ENCODE peak calls at places on chromosome 22, in ten cellular contexts. X, T, E, L, G, N, Y, I, O and D are unnamed samples. For H3K4me1, the result is how much of the 10 kb centered on the place peaks cover.

GRCh38 chr22:44975444-44976262 is 34.2 kb downstream of the PHF21B start:
- DNase-seq in X (peak), T (peak), E (peak), L (peak), G (peak), N (peak), Y (peak), I (peak), O (peak), D (peak)

GRCh38 chr22:25806579-25806978 is 64.6 kb downstream of the MYO18B start:
- DNase-seq in X (no peak), T (no peak), E (no peak), L (no peak), G (no peak), N (no peak), Y (no peak), I (no peak), O (no peak), D (no peak)

GRCh38 chr22:44098021-44098739 is 74.1 kb downstream of the PARVB start:
- DNase-seq in X (no peak), T (no peak), E (no peak), L (no peak), G (no peak), N (no peak), Y (peak), I (no peak), O (no peak), D (no peak)

GRCh38 chr22:20131856-20132685 is 467 bp downstream of the ZDHHC8 start:
- DNase-seq in X (peak), T (no peak), E (peak), L (peak), G (peak), N (no peak), Y (peak), I (peak), O (no peak), D (peak)

GRCh38 chr22:36331912-36332622 is 55.7 kb downstream of the MYH9 start:
- DNase-seq in X (peak), T (peak), E (peak), L (peak), G (no peak), N (no peak), Y (peak), I (peak), O (no peak), D (no peak)

GRCh38 chr22:46376908-46377565 is 41.5 kb downstream of the TRMU start:
- DNase-seq in X (no peak), T (no peak), E (no peak), L (no peak), G (no peak), N (no peak), Y (no peak), I (no peak), O (no peak), D (no peak)

GRCh38 chr22:19597399-19597735 is 73.2 kb upstream of the CLDN5 start:
- DNase-seq in X (no peak), T (peak), E (no peak), L (no peak), G (no peak), N (no peak), Y (peak), I (no peak), O (no peak), D (no peak)

GRCh38 chr22:40107756-40108437 is 69.8 kb upstream of the TNRC6B start:
- DNase-seq in X (no peak), T (no peak), E (peak), L (no peak), G (no peak), N (no peak), Y (no peak), I (peak), O (no peak), D (no peak)

GRCh38 chr22:24725736-24726135 is 48.8 kb downstream of the PIWIL3 start:
- DNase-seq in X (no peak), T (no peak), E (no peak), L (no peak), G (no peak), N (no peak), Y (no peak), I (no peak), O (no peak), D (no peak)

GRCh38 chr22:44710474-44711235 is 8.7 kb downstream of the PRR5 start:
- DNase-seq in X (no peak), T (peak), E (peak), L (no peak), G (no peak), N (no peak), Y (peak), I (no peak), O (no peak), D (no peak)

GRCh38 chr22:28706845-28707244 is 27.2 kb upstream of the TTC28 start:
- DNase-seq in X (no peak), T (no peak), E (no peak), L (no peak), G (no peak), N (no peak), Y (no peak), I (no peak), O (no peak), D (no peak)

GRCh38 chr22:28955817-28956216 is 72.4 kb downstream of the ZNRF3 start:
- DNase-seq in X (no peak), T (peak), E (peak), L (no peak), G (no peak), N (no peak), Y (no peak), I (no peak), O (no peak), D (no peak)

GRCh38 chr22:22880645-22881044 is 7.0 kb upstream of the IGLL5 start:
- DNase-seq in X (no peak), T (no peak), E (no peak), L (no peak), G (no peak), N (no peak), Y (no peak), I (no peak), O (no peak), D (no peak)

GRCh38 chr22:22878801-22879674 is 8.6 kb upstream of the IGLL5 start:
- DNase-seq in X (no peak), T (no peak), E (no peak), L (no peak), G (no peak), N (no peak), Y (no peak), I (no peak), O (no peak), D (no peak)

GRCh38 chr22:22879675-22880029 is 8.0 kb upstream of the IGLL5 start:
- DNase-seq in X (no peak), T (no peak), E (no peak), L (no peak), G (no peak), N (no peak), Y (no peak), I (no peak), O (no peak), D (no peak)

GRCh38 chr22:22877523-22878210 is 9.9 kb upstream of the IGLL5 start:
- DNase-seq in X (peak), T (peak), E (peak), L (peak), G (peak), N (peak), Y (peak), I (peak), O (peak), D (no peak)

DNA sequence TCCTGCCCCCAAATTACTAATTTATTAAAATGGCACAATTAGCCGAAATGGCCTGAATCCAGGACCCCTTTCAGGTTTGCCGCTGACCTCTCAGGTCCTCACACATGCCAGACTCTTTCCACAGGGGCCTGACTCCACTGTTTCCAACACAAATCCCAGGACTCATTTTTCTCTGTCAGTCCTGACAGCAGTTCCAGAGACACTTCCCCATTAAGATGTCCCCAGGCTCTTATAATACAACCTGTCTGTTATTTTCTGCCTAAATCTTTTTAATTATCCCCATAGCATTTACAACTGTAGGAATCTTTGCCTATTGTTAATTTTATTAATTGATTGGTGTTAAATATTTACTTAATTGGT is 9.4 kb upstream of the IGLL5 start:
- DNase-seq in X (no peak), T (no peak), E (no peak), L (no peak), G (no peak), N (no peak), Y (no peak), I (no peak), O (no peak), D (no peak)
- H3K4me1 ChIP-seq in X (under half), T (under half), E (under half), L (under half), G (under half), N (under half), Y (under half), I (under half), O (under half), D (under half)

DNA sequence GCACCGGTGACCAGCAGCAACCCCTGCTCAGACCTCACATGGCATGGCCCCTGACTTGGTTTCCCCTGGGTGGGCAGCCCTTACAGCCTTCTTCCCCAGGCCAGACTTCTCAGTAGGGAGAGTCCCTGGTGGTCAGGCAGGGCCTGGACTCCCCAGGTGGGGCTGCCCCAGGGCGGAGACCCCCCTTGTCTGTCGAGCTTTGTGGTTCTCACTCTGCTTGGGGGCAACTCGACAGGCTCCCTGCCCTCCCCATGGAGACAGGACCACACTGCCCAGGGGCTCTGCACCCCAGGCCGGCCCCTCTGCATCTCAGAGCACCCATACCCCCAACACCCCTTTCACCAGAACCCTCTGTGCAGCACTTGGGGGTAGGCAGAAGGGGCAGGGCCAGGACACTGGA is 87.7 kb downstream of the MORC2 start:
- DNase-seq in X (no peak), T (no peak), E (no peak), L (no peak), G (no peak), N (no peak), Y (peak), I (no peak), O (no peak), D (no peak)
- H3K4me1 ChIP-seq in X (half or more), T (under half), E (under half), L (under half), G (under half), N (under half), Y (under half), I (half or more), O (under half), D (under half)

GRCh38 chr22:42317691-42318547 is 47.5 kb upstream of the TCF20 start:
- DNase-seq in X (no peak), T (no peak), E (peak), L (no peak), G (no peak), N (no peak), Y (no peak), I (no peak), O (no peak), D (peak)
- H3K4me1 ChIP-seq in X (under half), T (under half), E (half or more), L (under half), G (half or more), N (under half), Y (under half), I (under half), O (under half), D (under half)

GRCh38 chr22:27315833-27316232 is 485.7 kb downstream of the MN1 start:
- DNase-seq in X (no peak), T (no peak), E (no peak), L (no peak), G (no peak), N (no peak), Y (no peak), I (no peak), O (no peak), D (no peak)

GRCh38 chr22:27314276-27314807 is 487.2 kb downstream of the MN1 start:
- DNase-seq in X (no peak), T (no peak), E (no peak), L (no peak), G (no peak), N (peak), Y (no peak), I (no peak), O (no peak), D (no peak)

GRCh38 chr22:27311666-27312566 is 489.6 kb downstream of the MN1 start:
- DNase-seq in X (no peak), T (no peak), E (no peak), L (no peak), G (peak), N (no peak), Y (no peak), I (no peak), O (no peak), D (no peak)

GRCh38 chr22:27310966-27311665 is 490.4 kb downstream of the MN1 start:
- DNase-seq in X (no peak), T (no peak), E (no peak), L (no peak), G (peak), N (no peak), Y (no peak), I (no peak), O (no peak), D (no peak)

GRCh38 chr22:27312567-27313507 is 488.7 kb downstream of the MN1 start:
- DNase-seq in X (no peak), T (no peak), E (no peak), L (no peak), G (no peak), N (no peak), Y (no peak), I (no peak), O (no peak), D (no peak)
- H3K4me1 ChIP-seq in X (under half), T (under half), E (under half), L (under half), G (under half), N (under half), Y (under half), I (under half), O (under half), D (under half)

DNA sequence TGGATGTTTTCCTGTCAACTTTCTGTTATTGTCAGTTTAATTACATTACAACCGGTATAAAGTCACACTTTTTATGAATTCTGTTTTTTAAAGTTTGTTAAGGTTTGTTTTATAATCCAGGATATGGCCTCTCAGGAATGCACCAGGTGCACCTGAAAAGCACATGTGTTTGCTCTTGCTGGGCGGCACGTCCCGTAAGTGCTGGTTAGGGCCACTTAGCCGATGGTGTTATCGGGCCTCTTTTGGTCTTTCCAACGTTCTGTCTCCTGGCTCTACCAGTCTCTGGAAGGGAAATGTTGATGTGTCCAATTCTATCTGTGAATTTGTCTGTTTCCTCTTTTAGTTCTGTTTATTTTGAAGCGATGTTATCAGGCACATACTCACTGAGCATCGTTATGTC is 695.7 kb downstream of the BRD1 start:
- DNase-seq in X (no peak), T (no peak), E (no peak), L (no peak), G (no peak), N (no peak), Y (no peak), I (no peak), O (no peak), D (no peak)
- H3K4me1 ChIP-seq in X (under half), T (under half), E (under half), L (under half), G (under half), N (under half), Y (under half), I (under half), O (under half), D (under half)

DNA sequence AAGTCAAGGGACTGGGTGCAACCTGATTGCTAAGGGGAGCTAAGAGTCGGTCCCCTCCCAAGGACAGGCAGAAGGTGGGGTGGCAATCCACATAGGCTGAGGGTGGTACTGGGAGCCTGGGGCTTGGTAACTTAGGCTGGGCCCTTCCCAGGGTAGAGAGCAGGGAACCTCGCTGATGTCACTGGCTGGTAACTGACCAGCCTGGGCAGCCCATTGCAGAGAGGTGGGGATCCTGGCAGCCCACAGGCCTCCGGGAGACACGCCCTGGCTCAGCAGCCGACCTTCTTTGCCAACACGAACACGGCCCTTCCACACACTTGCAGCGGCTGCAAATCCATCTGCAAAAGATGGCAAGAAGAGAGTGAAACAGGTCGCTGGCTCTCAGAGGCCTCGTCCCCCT is 25.4 kb downstream of the A4GALT start:
- DNase-seq in X (peak), T (no peak), E (no peak), L (peak), G (no peak), N (no peak), Y (no peak), I (peak), O (no peak), D (no peak)
- H3K4me1 ChIP-seq in X (half or more), T (under half), E (half or more), L (half or more), G (under half), N (under half), Y (half or more), I (half or more), O (under half), D (under half)

GRCh38 chr22:41543854-41544670 is at the start of gene POLR3H:
- DNase-seq in X (peak), T (peak), E (peak), L (peak), G (peak), N (peak), Y (peak), I (peak), O (peak), D (peak)
- H3K4me1 ChIP-seq in X (under half), T (under half), E (half or more), L (under half), G (under half), N (under half), Y (under half), I (under half), O (under half), D (under half)